ENCODE peak calls at places on chromosomes 12 and 14, in six cellular contexts. E is neuronal stem cell, Y is mesenchymal stem cell, M is H1, C is IMR-90, T is mesendoderm. D is an unnamed sample.

GRCh38 chr14:56660677-56661389 is 81.2 kb downstream of the TMEM260 start:
- DNase-seq in C (no peak), E (no peak), M (no peak), Y (no peak), T (peak; percentile 20), D (no peak)

GRCh38 chr12:25434493-25434892 is 118.6 kb downstream of the LMNTD1 start:
- DNase-seq in M (no peak), Y (no peak), C (no peak), E (no peak), T (peak; percentile 61), D (no peak)

GRCh38 chr12:120115692-120116442 is 686 bp downstream of the RAB35 start:
- DNase-seq in Y (peak; percentile 49), T (peak; percentile 65), E (no peak), C (peak; percentile 26), M (peak; percentile 65), D (no peak)

GRCh38 chr12:46786774-46787173 is 39.0 kb downstream of the SLC38A4 start:
- DNase-seq in M (no peak), E (no peak), Y (peak; percentile 33), T (no peak), C (peak; percentile 85), D (peak; percentile 54)

GRCh38 chr14:64421166-64421565 is 33.0 kb downstream of the MTHFD1 start:
- DNase-seq in E (no peak), Y (no peak), C (peak; percentile 73), T (no peak), M (no peak), D (no peak)

GRCh38 chr14:26867171-26867757 is 269.4 kb upstream of the NOVA1 start:
- DNase-seq in C (no peak), E (no peak), T (peak; percentile 54), M (no peak), Y (no peak), D (no peak)

GRCh38 chr12:3257411-3257810 is 180.2 kb downstream of the TSPAN9 start:
- DNase-seq in C (no peak), E (no peak), Y (no peak), T (no peak), M (no peak), D (no peak)

GRCh38 chr12:103799504-103800251 is 41.4 kb downstream of the NT5DC3 start:
- DNase-seq in T (peak; percentile 36), Y (peak; percentile 61), C (peak; percentile 68), M (no peak), E (no peak), D (peak; percentile 43)

GRCh38 chr12:2759733-2760132 is 35.0 kb upstream of the FKBP4 start:
- DNase-seq in M (no peak), Y (no peak), C (no peak), T (no peak), E (no peak), D (no peak)

GRCh38 chr14:73269729-73270651 is 32.7 kb downstream of the PAPLN start:
- DNase-seq in Y (peak; percentile 44), C (peak; percentile 18), M (no peak), E (no peak), T (no peak), D (peak; percentile 58)

GRCh38 chr12:64255249-64255648 is 33.2 kb upstream of the KICS2 start:
- DNase-seq in Y (no peak), C (peak; percentile 4), E (no peak), M (no peak), T (no peak), D (no peak)

GRCh38 chr12:44582521-44582920 is 293.6 kb downstream of the NELL2 start:
- DNase-seq in T (peak; percentile 44), M (no peak), Y (no peak), E (no peak), C (no peak), D (no peak)

GRCh38 chr14:86934196-86934595 is 1058.8 kb downstream of the GALC start:
- DNase-seq in M (no peak), C (no peak), Y (no peak), T (no peak), E (no peak), D (no peak)

GRCh38 chr12:29795715-29796114 is 12.0 kb upstream of the TMTC1 start:
- DNase-seq in Y (no peak), M (no peak), C (no peak), E (no peak), T (peak; percentile 77), D (no peak)

GRCh38 chr14:36941783-36942521 is 230.5 kb downstream of the SLC25A21 start:
- DNase-seq in C (peak; percentile 64), E (peak; percentile 59), T (peak; percentile 65), Y (peak; percentile 62), M (peak; percentile 92), D (peak; percentile 51)

GRCh38 chr14:39381366-39381765 is 50.9 kb downstream of the FBXO33 start:
- DNase-seq in T (no peak), C (no peak), M (no peak), Y (no peak), E (no peak), D (no peak)

GRCh38 chr14:63388766-63389431 is 70.2 kb upstream of the GPHB5 start:
- DNase-seq in C (peak; percentile 58), Y (peak; percentile 63), M (peak; percentile 79), T (peak; percentile 71), E (peak; percentile 23), D (peak; percentile 69)

GRCh38 chr14:62126885-62127478 is 364.8 kb downstream of the SNAPC1 start:
- DNase-seq in T (peak; percentile 65), C (peak; percentile 72), E (peak; percentile 52), M (no peak), Y (peak; percentile 56), D (peak; percentile 80)

GRCh38 chr12:85794551-85794950 is 41.7 kb downstream of the RASSF9 start:
- DNase-seq in T (no peak), C (peak; percentile 4), M (no peak), Y (no peak), E (peak; percentile 4), D (no peak)

GRCh38 chr14:67077914-67078313 is 111.3 kb upstream of the GARIN2 start:
- DNase-seq in E (no peak), M (no peak), Y (no peak), T (no peak), C (peak; percentile 11), D (no peak)

GRCh38 chr12:115619889-115620288 is 657.6 kb downstream of the MED13L start:
- DNase-seq in C (no peak), T (peak; percentile 65), M (no peak), Y (no peak), E (no peak), D (no peak)

GRCh38 chr12:6434205-6435180 is 10.3 kb upstream of the CD27 start:
- DNase-seq in C (no peak), Y (no peak), T (no peak), M (no peak), E (no peak), D (peak; percentile 59)

GRCh38 chr12:27865421-27865820 is 85.4 kb upstream of the MANSC4 start:
- DNase-seq in M (no peak), E (no peak), C (peak; percentile 52), T (no peak), Y (peak; percentile 66), D (peak; percentile 92)

GRCh38 chr14:77714926-77715325 is 7.0 kb downstream of the SLIRP start:
- DNase-seq in Y (no peak), T (no peak), E (no peak), C (no peak), M (no peak), D (no peak)

GRCh38 chr14:88380405-88380804 is 5.1 kb upstream of the SPATA7 start:
- DNase-seq in Y (no peak), M (no peak), E (no peak), C (peak; percentile 5), T (no peak), D (no peak)

GRCh38 chr14:88384653-88385205 is 728 bp upstream of the SPATA7 start:
- DNase-seq in E (no peak), C (no peak), M (no peak), T (no peak), Y (peak; percentile 19), D (peak; percentile 83)

GRCh38 chr14:88386395-88386794 is 938 bp downstream of the SPATA7 start:
- DNase-seq in M (no peak), E (no peak), Y (no peak), C (no peak), T (no peak), D (no peak)

GRCh38 chr14:88388741-88389282 is 3.4 kb downstream of the SPATA7 start:
- DNase-seq in Y (no peak), C (no peak), T (no peak), E (no peak), M (no peak), D (no peak)

GRCh38 chr14:88385212-88386101 is at the start of gene SPATA7:
- DNase-seq in M (peak; percentile 95), Y (peak; percentile 93), T (peak; percentile 96), C (peak; percentile 89), E (peak; percentile 93), D (peak; percentile 95)
- H3K18ac ChIP-seq in M (no peak within 1 kb of the TSS), Y (peak within 1 kb of the TSS; percentile 84), T (no peak within 1 kb of the TSS), C (peak within 1 kb of the TSS; percentile 95), E (peak within 1 kb of the TSS; percentile 98), D (peak within 1 kb of the TSS; percentile 91)

DNA sequence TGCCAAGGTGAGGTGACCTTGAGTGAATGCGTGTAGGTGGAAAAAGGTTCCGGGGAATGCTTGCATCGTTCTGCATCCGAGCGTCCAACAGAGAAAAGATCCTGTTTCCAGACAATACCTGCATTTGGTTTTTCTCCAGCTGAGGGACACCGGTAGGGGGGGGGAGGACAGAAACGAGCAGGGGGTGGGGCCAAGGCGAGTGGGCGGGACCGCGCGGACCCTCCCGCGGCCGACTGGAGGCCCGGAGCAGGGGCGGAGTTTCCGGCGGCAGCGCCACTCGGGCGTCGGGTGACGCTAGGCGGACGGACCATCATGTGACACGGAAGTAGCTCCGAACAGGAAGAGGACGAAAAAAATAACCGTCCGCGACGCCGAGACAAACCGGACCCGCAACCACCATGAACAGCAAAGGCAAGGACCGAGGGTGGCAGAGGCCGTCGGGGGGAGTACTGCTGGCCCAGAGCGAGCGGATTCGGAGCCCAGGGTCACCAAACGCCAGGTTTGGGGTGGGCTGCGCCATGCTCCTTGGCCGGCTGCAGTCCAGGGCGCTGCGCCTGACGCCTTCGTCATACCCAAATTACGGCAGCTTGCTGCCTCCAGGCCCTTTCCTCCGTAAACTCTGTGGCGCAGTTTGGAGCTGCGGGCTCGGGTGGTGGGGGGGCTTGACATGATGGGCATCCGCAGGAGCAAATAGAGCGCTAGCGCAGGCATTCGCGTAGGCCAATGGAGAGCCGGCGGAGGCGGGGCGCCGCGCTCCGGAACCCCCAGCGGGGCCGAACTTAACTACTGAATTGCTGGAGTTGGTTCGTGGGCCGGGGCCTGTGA is at the start of gene DAZAP2:
- DNase-seq in Y (peak; percentile 96), E (peak; percentile 90), M (peak; percentile 92), C (peak; percentile 94), T (peak; percentile 97), D (peak; percentile 97)
- H2BK5ac ChIP-seq in Y (peak within 1 kb of the TSS; percentile 99), E (peak within 1 kb of the TSS; percentile 93), M (peak within 1 kb of the TSS; percentile 98), C (peak within 1 kb of the TSS; percentile 97), T (peak within 1 kb of the TSS; percentile 98), D (peak within 1 kb of the TSS; percentile 99)

GRCh38 chr14:92121207-92121669 is 268 bp downstream of the NDUFB1 start:
- DNase-seq in T (no peak), C (peak; percentile 43), Y (peak; percentile 62), E (peak; percentile 20), M (no peak), D (peak; percentile 30)

GRCh38 chr14:92122761-92123160 is 992 bp downstream of the CPSF2 start:
- DNase-seq in M (no peak), E (no peak), T (no peak), Y (no peak), C (no peak), D (no peak)

GRCh38 chr14:92122351-92122677 is 545 bp downstream of the CPSF2 start:
- DNase-seq in C (peak; percentile 20), Y (peak; percentile 62), M (no peak), E (peak; percentile 37), T (peak; percentile 74), D (peak; percentile 47)

GRCh38 chr14:92121670-92122350 is at the start of the genes CPSF2 and NDUFB1:
- DNase-seq in E (peak; percentile 83), C (peak; percentile 72), Y (peak; percentile 90), M (peak; percentile 93), T (peak; percentile 88), D (peak; percentile 87)
- H3K18ac ChIP-seq in E (peak within 1 kb of the TSS; percentile 97), C (peak within 1 kb of the TSS; percentile 92), Y (peak within 1 kb of the TSS; percentile 97), M (peak within 1 kb of the TSS; percentile 98), T (peak within 1 kb of the TSS; percentile 91), D (peak within 1 kb of the TSS; percentile 98)

GRCh38 chr12:21657336-21658077 is at the start of gene LDHB:
- DNase-seq in M (peak; percentile 89), Y (peak; percentile 98), E (peak; percentile 89), C (peak; percentile 96), T (peak; percentile 99), D (peak; percentile 75)
- H2BK5ac ChIP-seq in M (peak within 1 kb of the TSS; percentile 97), Y (peak within 1 kb of the TSS; percentile 95), E (peak within 1 kb of the TSS; percentile 79), C (peak within 1 kb of the TSS; percentile 79), T (peak within 1 kb of the TSS; percentile 66), D (peak within 1 kb of the TSS; percentile 60)